ENCODE peak calls at places on chromosomes 5 and 9, in four cellular contexts. U is cardiac muscle cell; M is HTR-8/SVneo; A is stimulated activated CD4-positive, alpha-beta T cell treated with anti-CD3 and anti-CD28 coated beads, Interleukin-15, amount 100 ng/mL, for 48 hours. C is an unnamed sample.

GRCh38 chr5:34474573-34475021 is 181.5 kb upstream of the RAI14 start:
- DNase-seq in U (peak; percentile 55), M (peak; percentile 83), A (no peak), C (peak; percentile 64)

GRCh38 chr5:35177783-35178182 is 52.5 kb downstream of the PRLR start:
- DNase-seq in A (no peak), U (no peak), M (no peak), C (no peak)

GRCh38 chr5:142830241-142831018 is 60.3 kb downstream of the ARHGAP26 start:
- DNase-seq in U (no peak), M (peak; percentile 46), A (no peak), C (no peak)

GRCh38 chr5:89869346-89869745 is 540.2 kb downstream of the CETN3 start:
- DNase-seq in A (no peak), M (no peak), U (no peak), C (no peak)

GRCh38 chr9:110940949-110941557 is 97.2 kb downstream of the LPAR1 start:
- DNase-seq in U (no peak), A (no peak), M (no peak), C (no peak)

GRCh38 chr9:27125030-27125429 is 16.0 kb downstream of the TEK start:
- DNase-seq in A (no peak), M (peak; percentile 24), U (no peak), C (no peak)

GRCh38 chr9:128149001-128149701 is at the start of gene LCN2:
- DNase-seq in A (no peak), U (no peak), M (no peak), C (no peak)

GRCh38 chr9:130423272-130423671 is 21.5 kb upstream of the ASS1 start:
- DNase-seq in U (peak; percentile 83), A (no peak), M (no peak), C (peak; percentile 84)

GRCh38 chr5:155260798-155261197 is 247.2 kb downstream of the KIF4B start:
- DNase-seq in A (no peak), M (no peak), U (peak; percentile 58), C (peak; percentile 38)

GRCh38 chr5:60510663-60511062 is 189.3 kb downstream of the DEPDC1B start:
- DNase-seq in U (no peak), M (no peak), A (no peak), C (no peak)

GRCh38 chr9:981491-981898 is 5.0 kb downstream of the DMRT3 start:
- DNase-seq in A (no peak), U (peak; percentile 30), M (no peak), C (no peak)

GRCh38 chr9:98318041-98318790 is 62.8 kb upstream of the TBC1D2 start:
- DNase-seq in M (no peak), U (no peak), A (no peak), C (no peak)

GRCh38 chr5:40518511-40518917 is 161.2 kb upstream of the PTGER4 start:
- DNase-seq in A (no peak), U (no peak), M (peak; percentile 39), C (no peak)

GRCh38 chr5:59835782-59836181 is 57.7 kb downstream of the PDE4D start:
- DNase-seq in A (no peak), U (no peak), M (no peak), C (no peak)

GRCh38 chr9:69168709-69169217 is 5.3 kb upstream of the TJP2 start:
- DNase-seq in M (no peak), A (peak; percentile 70), U (no peak), C (no peak)

GRCh38 chr5:135494196-135494595 is 41.6 kb downstream of the NEUROG1 start:
- DNase-seq in M (no peak), U (no peak), A (no peak), C (no peak)

GRCh38 chr5:175885813-175886212 is 14.4 kb downstream of the CPLX2 start:
- DNase-seq in U (no peak), A (no peak), M (no peak), C (no peak)

GRCh38 chr5:109855056-109855455 is 165.3 kb downstream of the MAN2A1 start:
- DNase-seq in A (no peak), U (no peak), M (no peak), C (no peak)

GRCh38 chr9:113593682-113594281 is 130.3 kb downstream of the RGS3 start:
- DNase-seq in A (no peak), M (peak; percentile 93), U (peak; percentile 98), C (peak; percentile 94)

GRCh38 chr5:78903936-78904335 is 81.2 kb downstream of the ARSB start:
- DNase-seq in M (no peak), U (no peak), A (no peak), C (no peak)

GRCh38 chr5:102863058-102863457 is 108.0 kb downstream of the PAM start:
- DNase-seq in A (no peak), U (no peak), M (no peak), C (no peak)

GRCh38 chr9:126563556-126563955 is 50.2 kb upstream of the LMX1B start:
- DNase-seq in U (no peak), A (no peak), M (no peak), C (no peak)

GRCh38 chr9:36140086-36141084 is 3.9 kb downstream of the GLIPR2 start:
- DNase-seq in U (no peak), M (no peak), A (peak; percentile 12), C (no peak)

GRCh38 chr5:34923694-34924461 is 5.5 kb upstream of the DNAJC21 start:
- DNase-seq in A (peak; percentile 15), U (no peak), M (peak; percentile 84), C (no peak)

GRCh38 chr9:81656004-81656403 is 33.3 kb downstream of the TLE1 start:
- DNase-seq in A (no peak), U (no peak), M (no peak), C (no peak)

GRCh38 chr5:78638973-78639669 is 9.5 kb downstream of the LHFPL2 start:
- DNase-seq in U (no peak), M (no peak), A (no peak), C (no peak)

GRCh38 chr9:120221844-120222243 is 358.1 kb downstream of the CDK5RAP2 start:
- DNase-seq in U (no peak), A (no peak), M (no peak), C (no peak)

GRCh38 chr5:113922343-113922742 is 408.8 kb downstream of the YTHDC2 start:
- DNase-seq in A (no peak), U (no peak), M (no peak), C (no peak)

GRCh38 chr5:71483355-71483754 is 27.9 kb downstream of the BDP1 start:
- DNase-seq in M (peak; percentile 37), U (no peak), A (no peak), C (no peak)

GRCh38 chr9:77841739-77842386 is 189.7 kb downstream of the GNAQ start:
- DNase-seq in U (no peak), M (no peak), A (no peak), C (no peak)

GRCh38 chr9:8845376-8845775 is 1045.8 kb upstream of the DMAC1 start:
- DNase-seq in U (no peak), A (no peak), M (no peak), C (no peak)

GRCh38 chr5:1564182-1564748 is 40.5 kb upstream of the LPCAT1 start:
- DNase-seq in M (no peak), U (no peak), A (no peak), C (no peak)

GRCh38 chr9:72684615-72685014 is 163.2 kb downstream of the TMC1 start:
- DNase-seq in M (no peak), A (no peak), U (no peak), C (no peak)

GRCh38 chr5:87877023-87877422 is 391.6 kb downstream of the TMEM161B start:
- DNase-seq in M (no peak), U (no peak), A (no peak), C (no peak)

GRCh38 chr9:75111019-75111622 is 22.8 kb downstream of the OSTF1 start:
- DNase-seq in M (no peak), A (no peak), U (no peak), C (no peak)

GRCh38 chr9:73042155-73042554 is 89.3 kb upstream of the ALDH1A1 start:
- DNase-seq in M (no peak), A (no peak), U (no peak), C (no peak)

GRCh38 chr5:136458481-136458880 is 93.1 kb upstream of the TRPC7 start:
- DNase-seq in A (no peak), U (no peak), M (no peak), C (no peak)

GRCh38 chr9:93996863-93997262 is 41.7 kb upstream of the BARX1 start:
- DNase-seq in A (no peak), U (no peak), M (no peak), C (no peak)

GRCh38 chr5:452856-453710 is 10.1 kb downstream of the EXOC3 start:
- DNase-seq in A (no peak), U (no peak), M (no peak), C (no peak)